ENCODE peak calls at places on chromosome 3, in five cellular contexts. One of them, this sample, is unnamed.

GRCh38 chr3:129383292-129383860 is 45.1 kb downstream of the EFCAB12 start:
- DNase-seq in AG09309: no peak
- DNase-seq in HCT116: peak; percentile 19
- DNase-seq in heart right ventricle: no peak
- DNase-seq in thoracic aorta: no peak
- DNase-seq in this sample: peak; percentile 69

GRCh38 chr3:69541823-69542264 is 156.0 kb upstream of the FRMD4B start:
- DNase-seq in AG09309: no peak
- DNase-seq in HCT116: no peak
- DNase-seq in heart right ventricle: peak; percentile 36
- DNase-seq in thoracic aorta: no peak
- DNase-seq in this sample: no peak

GRCh38 chr3:194007598-194008337 is 128.2 kb upstream of the HES1 start:
- DNase-seq in AG09309: no peak
- DNase-seq in HCT116: no peak
- DNase-seq in heart right ventricle: no peak
- DNase-seq in thoracic aorta: no peak
- DNase-seq in this sample: no peak

GRCh38 chr3:40754966-40755365 is 230.2 kb downstream of the ZNF621 start:
- DNase-seq in AG09309: no peak
- DNase-seq in HCT116: no peak
- DNase-seq in heart right ventricle: no peak
- DNase-seq in thoracic aorta: no peak
- DNase-seq in this sample: peak; percentile 11

GRCh38 chr3:177563381-177563780 is 366.1 kb upstream of the TBL1XR1 start:
- DNase-seq in AG09309: no peak
- DNase-seq in HCT116: no peak
- DNase-seq in heart right ventricle: no peak
- DNase-seq in thoracic aorta: no peak
- DNase-seq in this sample: no peak

GRCh38 chr3:122305818-122306621 is 19.0 kb upstream of the CSTA start:
- DNase-seq in AG09309: no peak
- DNase-seq in HCT116: peak; percentile 23
- DNase-seq in heart right ventricle: no peak
- DNase-seq in thoracic aorta: no peak
- DNase-seq in this sample: peak; percentile 52

GRCh38 chr3:61925721-61926120 is 364.4 kb downstream of the PTPRG start:
- DNase-seq in AG09309: no peak
- DNase-seq in HCT116: no peak
- DNase-seq in heart right ventricle: no peak
- DNase-seq in thoracic aorta: peak; percentile 19
- DNase-seq in this sample: no peak

GRCh38 chr3:35198857-35199256 is 440.5 kb upstream of the ARPP21 start:
- DNase-seq in AG09309: no peak
- DNase-seq in HCT116: no peak
- DNase-seq in heart right ventricle: no peak
- DNase-seq in thoracic aorta: no peak
- DNase-seq in this sample: no peak

GRCh38 chr3:116001063-116001765 is 377.9 kb downstream of the GAP43 start:
- DNase-seq in AG09309: no peak
- DNase-seq in HCT116: no peak
- DNase-seq in heart right ventricle: no peak
- DNase-seq in thoracic aorta: no peak
- DNase-seq in this sample: no peak

GRCh38 chr3:196996454-196997265 is 28.0 kb upstream of the PIGZ start:
- DNase-seq in AG09309: no peak
- DNase-seq in HCT116: no peak
- DNase-seq in heart right ventricle: no peak
- DNase-seq in thoracic aorta: no peak
- DNase-seq in this sample: no peak

GRCh38 chr3:191373327-191373726 is 43.0 kb upstream of the UTS2B start:
- DNase-seq in AG09309: no peak
- DNase-seq in HCT116: no peak
- DNase-seq in heart right ventricle: no peak
- DNase-seq in thoracic aorta: no peak
- DNase-seq in this sample: no peak

GRCh38 chr3:105707009-105707408 is 161.8 kb downstream of the CBLB start:
- DNase-seq in AG09309: no peak
- DNase-seq in HCT116: no peak
- DNase-seq in heart right ventricle: no peak
- DNase-seq in thoracic aorta: no peak
- DNase-seq in this sample: no peak

GRCh38 chr3:181210275-181210674 is 220.7 kb upstream of the DNAJC19 start:
- DNase-seq in AG09309: no peak
- DNase-seq in HCT116: peak; percentile 12
- DNase-seq in heart right ventricle: no peak
- DNase-seq in thoracic aorta: no peak
- DNase-seq in this sample: peak; percentile 17

GRCh38 chr3:102179321-102180290 is 255.2 kb upstream of the ZPLD1 start:
- DNase-seq in AG09309: no peak
- DNase-seq in HCT116: no peak
- DNase-seq in heart right ventricle: no peak
- DNase-seq in thoracic aorta: no peak
- DNase-seq in this sample: peak; percentile 28

GRCh38 chr3:110932515-110933095 is 139.0 kb upstream of the NECTIN3 start:
- DNase-seq in AG09309: no peak
- DNase-seq in HCT116: no peak
- DNase-seq in heart right ventricle: no peak
- DNase-seq in thoracic aorta: no peak
- DNase-seq in this sample: no peak

GRCh38 chr3:169771651-169772529 is 1.3 kb upstream of the MYNN start:
- DNase-seq in AG09309: peak; percentile 40
- DNase-seq in HCT116: peak; percentile 65
- DNase-seq in heart right ventricle: peak; percentile 39
- DNase-seq in thoracic aorta: no peak
- DNase-seq in this sample: peak; percentile 86

GRCh38 chr3:143697975-143698374 is 150.3 kb downstream of the SLC9A9 start:
- DNase-seq in AG09309: no peak
- DNase-seq in HCT116: peak; percentile 7
- DNase-seq in heart right ventricle: no peak
- DNase-seq in thoracic aorta: no peak
- DNase-seq in this sample: no peak

GRCh38 chr3:12963184-12963868 is 109.9 kb downstream of the IQSEC1 start:
- DNase-seq in AG09309: no peak
- DNase-seq in HCT116: no peak
- DNase-seq in heart right ventricle: no peak
- DNase-seq in thoracic aorta: no peak
- DNase-seq in this sample: no peak

GRCh38 chr3:105429034-105429762 is 62.5 kb downstream of the ALCAM start:
- DNase-seq in AG09309: no peak
- DNase-seq in HCT116: no peak
- DNase-seq in heart right ventricle: no peak
- DNase-seq in thoracic aorta: no peak
- DNase-seq in this sample: no peak

GRCh38 chr3:53044371-53045106 is 1.3 kb downstream of the SFMBT1 start:
- DNase-seq in AG09309: no peak
- DNase-seq in HCT116: no peak
- DNase-seq in heart right ventricle: no peak
- DNase-seq in thoracic aorta: no peak
- DNase-seq in this sample: peak; percentile 52

GRCh38 chr3:107986505-107986904 is 104.3 kb downstream of the CD47 start:
- DNase-seq in AG09309: no peak
- DNase-seq in HCT116: no peak
- DNase-seq in heart right ventricle: no peak
- DNase-seq in thoracic aorta: no peak
- DNase-seq in this sample: no peak

GRCh38 chr3:153209596-153209995 is 47.6 kb downstream of the RAP2B start:
- DNase-seq in AG09309: no peak
- DNase-seq in HCT116: peak; percentile 23
- DNase-seq in heart right ventricle: peak; percentile 13
- DNase-seq in thoracic aorta: peak; percentile 12
- DNase-seq in this sample: no peak

GRCh38 chr3:64166584-64167155 is 58.6 kb downstream of the PRICKLE2 start:
- DNase-seq in AG09309: no peak
- DNase-seq in HCT116: peak; percentile 10
- DNase-seq in heart right ventricle: no peak
- DNase-seq in thoracic aorta: no peak
- DNase-seq in this sample: no peak

GRCh38 chr3:78112266-78112665 is 1072.4 kb downstream of the ROBO2 start:
- DNase-seq in AG09309: no peak
- DNase-seq in HCT116: no peak
- DNase-seq in heart right ventricle: no peak
- DNase-seq in thoracic aorta: no peak
- DNase-seq in this sample: no peak

GRCh38 chr3:88003115-88003755 is 55.6 kb downstream of the CGGBP1 start:
- DNase-seq in AG09309: no peak
- DNase-seq in HCT116: peak; percentile 50
- DNase-seq in heart right ventricle: no peak
- DNase-seq in thoracic aorta: no peak
- DNase-seq in this sample: peak; percentile 58

GRCh38 chr3:64244011-64244942 is 19.0 kb upstream of the PRICKLE2 start:
- DNase-seq in AG09309: no peak
- DNase-seq in HCT116: peak; percentile 51
- DNase-seq in heart right ventricle: no peak
- DNase-seq in thoracic aorta: no peak
- DNase-seq in this sample: peak; percentile 36

GRCh38 chr3:94234177-94234788 is 171.4 kb downstream of the NSUN3 start:
- DNase-seq in AG09309: no peak
- DNase-seq in HCT116: peak; percentile 22
- DNase-seq in heart right ventricle: no peak
- DNase-seq in thoracic aorta: no peak
- DNase-seq in this sample: peak; percentile 36

GRCh38 chr3:79729096-79729495 is 38.7 kb downstream of the ROBO1 start:
- DNase-seq in AG09309: no peak
- DNase-seq in HCT116: no peak
- DNase-seq in heart right ventricle: peak; percentile 11
- DNase-seq in thoracic aorta: no peak
- DNase-seq in this sample: no peak

GRCh38 chr3:79019924-79020173 is 747.9 kb downstream of the ROBO1 start:
- DNase-seq in AG09309: no peak
- DNase-seq in HCT116: no peak
- DNase-seq in heart right ventricle: no peak
- DNase-seq in thoracic aorta: no peak
- DNase-seq in this sample: no peak

GRCh38 chr3:182212479-182213076 is 500.9 kb downstream of the SOX2 start:
- DNase-seq in AG09309: no peak
- DNase-seq in HCT116: peak; percentile 98
- DNase-seq in heart right ventricle: no peak
- DNase-seq in thoracic aorta: no peak
- DNase-seq in this sample: no peak

GRCh38 chr3:150370982-150371381 is 37.1 kb upstream of the TSC22D2 start:
- DNase-seq in AG09309: no peak
- DNase-seq in HCT116: no peak
- DNase-seq in heart right ventricle: no peak
- DNase-seq in thoracic aorta: no peak
- DNase-seq in this sample: no peak
- H3K4me3 ChIP-seq in AG09309: peak overlapping the region; percentile 46
- H3K4me3 ChIP-seq in HCT116: peak overlapping the region; percentile 57
- H3K4me3 ChIP-seq in heart right ventricle: peak overlapping the region; percentile 45
- H3K4me3 ChIP-seq in thoracic aorta: peak overlapping the region; percentile 64
- H3K4me3 ChIP-seq in this sample: no peak overlapping the region

GRCh38 chr3:36546196-36546595 is 165.9 kb downstream of the STAC start:
- DNase-seq in AG09309: no peak
- DNase-seq in HCT116: no peak
- DNase-seq in heart right ventricle: no peak
- DNase-seq in thoracic aorta: no peak
- DNase-seq in this sample: no peak

GRCh38 chr3:36538405-36538804 is 158.1 kb downstream of the STAC start:
- DNase-seq in AG09309: no peak
- DNase-seq in HCT116: no peak
- DNase-seq in heart right ventricle: no peak
- DNase-seq in thoracic aorta: no peak
- DNase-seq in this sample: no peak

GRCh38 chr3:36542186-36542585 is 161.9 kb downstream of the STAC start:
- DNase-seq in AG09309: no peak
- DNase-seq in HCT116: no peak
- DNase-seq in heart right ventricle: no peak
- DNase-seq in thoracic aorta: no peak
- DNase-seq in this sample: no peak

GRCh38 chr3:36543276-36543997 is 163.1 kb downstream of the STAC start:
- DNase-seq in AG09309: no peak
- DNase-seq in HCT116: no peak
- DNase-seq in heart right ventricle: no peak
- DNase-seq in thoracic aorta: no peak
- DNase-seq in this sample: no peak

GRCh38 chr3:36540898-36541518 is 160.7 kb downstream of the STAC start:
- DNase-seq in AG09309: peak; percentile 25
- DNase-seq in HCT116: peak; percentile 12
- DNase-seq in heart right ventricle: no peak
- DNase-seq in thoracic aorta: no peak
- DNase-seq in this sample: no peak
- TF ChIP-seq CTCF in AG09309: peak; percentile 95
- TF ChIP-seq CTCF in HCT116: peak; percentile 88
- TF ChIP-seq CTCF in heart right ventricle: peak; percentile 67
- TF ChIP-seq CTCF in thoracic aorta: peak; percentile 45
- TF ChIP-seq CTCF in this sample: peak; percentile 64

GRCh38 chr3:72130565-72130964 is 345.6 kb upstream of the PROK2 start:
- DNase-seq in AG09309: no peak
- DNase-seq in HCT116: no peak
- DNase-seq in heart right ventricle: no peak
- DNase-seq in thoracic aorta: no peak
- DNase-seq in this sample: no peak

GRCh38 chr3:72127843-72128242 is 342.9 kb upstream of the PROK2 start:
- DNase-seq in AG09309: no peak
- DNase-seq in HCT116: no peak
- DNase-seq in heart right ventricle: no peak
- DNase-seq in thoracic aorta: no peak
- DNase-seq in this sample: no peak

GRCh38 chr3:72127213-72127612 is 342.3 kb upstream of the PROK2 start:
- DNase-seq in AG09309: no peak
- DNase-seq in HCT116: no peak
- DNase-seq in heart right ventricle: no peak
- DNase-seq in thoracic aorta: no peak
- DNase-seq in this sample: no peak

GRCh38 chr3:72129384-72130094 is 344.6 kb upstream of the PROK2 start:
- DNase-seq in AG09309: no peak
- DNase-seq in HCT116: no peak
- DNase-seq in heart right ventricle: no peak
- DNase-seq in thoracic aorta: no peak
- DNase-seq in this sample: no peak

GRCh38 chr3:72128906-72129305 is 344.0 kb upstream of the PROK2 start:
- DNase-seq in AG09309: no peak
- DNase-seq in HCT116: no peak
- DNase-seq in heart right ventricle: no peak
- DNase-seq in thoracic aorta: no peak
- DNase-seq in this sample: no peak
- H3K4me3 ChIP-seq in AG09309: no peak overlapping the region
- H3K4me3 ChIP-seq in HCT116: no peak overlapping the region
- H3K4me3 ChIP-seq in heart right ventricle: no peak overlapping the region
- H3K4me3 ChIP-seq in thoracic aorta: no peak overlapping the region
- H3K4me3 ChIP-seq in this sample: no peak overlapping the region

GRCh38 chr3:134838599-134838998 is 43.5 kb downstream of the EPHB1 start:
- DNase-seq in AG09309: no peak
- DNase-seq in HCT116: no peak
- DNase-seq in heart right ventricle: no peak
- DNase-seq in thoracic aorta: no peak
- DNase-seq in this sample: peak; percentile 25
- TF ChIP-seq CTCF in AG09309: peak; percentile 23
- TF ChIP-seq CTCF in HCT116: peak; percentile 60
- TF ChIP-seq CTCF in heart right ventricle: peak; percentile 28
- TF ChIP-seq CTCF in thoracic aorta: no peak
- TF ChIP-seq CTCF in this sample: no peak